ENCODE peak calls at places on chromosomes 12 and 14, in four cellular contexts. R is fibroblast of lung, Q is pancreas, E is tibial artery. V is an unnamed sample.

GRCh38 chr12:3624273-3624672 is 128.6 kb downstream of the CRACR2A start:
- DNase-seq in E (no peak), R (no peak), Q (no peak), V (no peak)

GRCh38 chr14:77059276-77059934 is 30.9 kb upstream of the IRF2BPL start:
- DNase-seq in R (peak; percentile 97), Q (no peak), E (no peak), V (no peak)

GRCh38 chr12:100927825-100928224 is 133.2 kb downstream of the ANO4 start:
- DNase-seq in Q (no peak), R (peak; percentile 80), E (no peak), V (no peak)

GRCh38 chr12:127355061-127355820 is 911.7 kb upstream of the TMEM132C start:
- DNase-seq in Q (no peak), R (peak; percentile 11), E (no peak), V (no peak)

GRCh38 chr12:67909681-67910080 is 79.6 kb upstream of the IFNG-AS1 start:
- DNase-seq in Q (no peak), E (no peak), R (peak; percentile 69), V (no peak)

GRCh38 chr12:75692883-75693282 is 181.5 kb upstream of the KRR1 start:
- DNase-seq in E (no peak), R (peak; percentile 46), Q (no peak), V (no peak)

GRCh38 chr14:32654106-32654505 is 284.6 kb upstream of the NPAS3 start:
- DNase-seq in R (no peak), Q (no peak), E (no peak), V (no peak)

GRCh38 chr12:58819945-58820344 is 100.4 kb downstream of the LRIG3 start:
- DNase-seq in E (no peak), R (peak; percentile 23), Q (no peak), V (no peak)

GRCh38 chr12:90280564-90281058 is 572.0 kb upstream of the ATP2B1 start:
- DNase-seq in E (no peak), R (peak; percentile 64), Q (no peak), V (no peak)

GRCh38 chr14:56659964-56660551 is 80.5 kb downstream of the TMEM260 start:
- DNase-seq in E (no peak), Q (no peak), R (peak; percentile 44), V (no peak)

GRCh38 chr14:40623641-40624040 is 983.0 kb upstream of the LRFN5 start:
- DNase-seq in R (no peak), E (no peak), Q (no peak), V (no peak)

GRCh38 chr14:31154956-31155355 is 52.6 kb downstream of the HECTD1 start:
- DNase-seq in E (no peak), R (peak; percentile 32), Q (no peak), V (no peak)

GRCh38 chr12:52662093-52663006 is 10.3 kb upstream of the KRT2 start:
- DNase-seq in Q (no peak), R (no peak), E (no peak), V (no peak)
- H3K4me1 ChIP-seq in Q (no peaks in the 10 kb centered on the region), R (no peaks in the 10 kb centered on the region), E (no peaks in the 10 kb centered on the region), V (no peaks in the 10 kb centered on the region)

GRCh38 chr14:75650253-75651058 is 10.2 kb downstream of the ERG28 start:
- DNase-seq in R (no peak), E (no peak), Q (no peak), V (no peak)

GRCh38 chr14:75653563-75653962 is 7.1 kb downstream of the ERG28 start:
- DNase-seq in E (no peak), Q (no peak), R (no peak), V (no peak)

GRCh38 chr14:75657331-75657730 is 3.3 kb downstream of the ERG28 start:
- DNase-seq in Q (no peak), E (no peak), R (no peak), V (no peak)

GRCh38 chr14:75655235-75655634 is 5.4 kb downstream of the ERG28 start:
- DNase-seq in E (no peak), Q (no peak), R (no peak), V (no peak)

GRCh38 chr14:75654127-75654732 is 6.4 kb downstream of the ERG28 start:
- DNase-seq in R (peak; percentile 26), Q (peak; percentile 92), E (peak; percentile 86), V (peak; percentile 78)
- H3K27ac ChIP-seq in R (no peak overlapping the region), Q (no peak overlapping the region), E (no peak overlapping the region), V (no peak overlapping the region)

DNA sequence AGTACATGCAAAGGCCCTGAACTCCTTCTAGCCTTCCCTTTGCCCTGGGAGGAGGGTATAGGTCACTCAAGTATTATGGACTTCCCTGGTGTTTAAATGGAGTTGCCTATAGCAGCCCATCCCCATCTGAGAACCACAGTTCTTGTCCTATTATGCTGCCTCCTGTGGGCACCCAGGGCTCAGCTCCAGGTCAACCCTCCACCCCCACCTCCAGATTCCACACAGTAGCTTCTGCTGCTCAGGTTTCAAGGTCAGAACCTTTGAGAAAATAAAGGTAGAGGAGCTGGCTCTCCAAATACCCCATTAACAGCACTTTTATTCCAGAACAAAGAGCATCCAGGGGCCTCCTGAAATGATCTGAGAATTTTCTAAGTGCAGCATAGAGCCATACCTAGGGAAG is 57.4 kb downstream of the ACTN1 start:
- DNase-seq in Q (no peak), R (no peak), E (no peak), V (no peak)
- TF ChIP-seq CTCF in Q (no peak), R (no peak), E (no peak), V (no peak)

GRCh38 chr12:48193623-48194022 is 9.5 kb downstream of the OR10AD1 start:
- DNase-seq in R (no peak), E (no peak), Q (no peak), V (no peak)
- H3K4me1 ChIP-seq in R (peaks cover 2% of the 10 kb centered on the region), E (peaks cover 4% of the 10 kb centered on the region), Q (peaks cover 4% of the 10 kb centered on the region), V (peaks cover 8% of the 10 kb centered on the region)

GRCh38 chr12:1872448-1872847 is 46.0 kb downstream of the CACNA2D4 start:
- DNase-seq in E (no peak), Q (no peak), R (no peak), V (no peak)
- H3K27ac ChIP-seq in E (no peak overlapping the region), Q (no peak overlapping the region), R (no peak overlapping the region), V (no peak overlapping the region)

GRCh38 chr14:54488318-54488645 is 498 bp downstream of the GMFB start:
- DNase-seq in R (no peak), Q (no peak), E (no peak), V (no peak)
- TF ChIP-seq CTCF in R (no peak), Q (no peak), E (peak; percentile 18), V (no peak)

DNA sequence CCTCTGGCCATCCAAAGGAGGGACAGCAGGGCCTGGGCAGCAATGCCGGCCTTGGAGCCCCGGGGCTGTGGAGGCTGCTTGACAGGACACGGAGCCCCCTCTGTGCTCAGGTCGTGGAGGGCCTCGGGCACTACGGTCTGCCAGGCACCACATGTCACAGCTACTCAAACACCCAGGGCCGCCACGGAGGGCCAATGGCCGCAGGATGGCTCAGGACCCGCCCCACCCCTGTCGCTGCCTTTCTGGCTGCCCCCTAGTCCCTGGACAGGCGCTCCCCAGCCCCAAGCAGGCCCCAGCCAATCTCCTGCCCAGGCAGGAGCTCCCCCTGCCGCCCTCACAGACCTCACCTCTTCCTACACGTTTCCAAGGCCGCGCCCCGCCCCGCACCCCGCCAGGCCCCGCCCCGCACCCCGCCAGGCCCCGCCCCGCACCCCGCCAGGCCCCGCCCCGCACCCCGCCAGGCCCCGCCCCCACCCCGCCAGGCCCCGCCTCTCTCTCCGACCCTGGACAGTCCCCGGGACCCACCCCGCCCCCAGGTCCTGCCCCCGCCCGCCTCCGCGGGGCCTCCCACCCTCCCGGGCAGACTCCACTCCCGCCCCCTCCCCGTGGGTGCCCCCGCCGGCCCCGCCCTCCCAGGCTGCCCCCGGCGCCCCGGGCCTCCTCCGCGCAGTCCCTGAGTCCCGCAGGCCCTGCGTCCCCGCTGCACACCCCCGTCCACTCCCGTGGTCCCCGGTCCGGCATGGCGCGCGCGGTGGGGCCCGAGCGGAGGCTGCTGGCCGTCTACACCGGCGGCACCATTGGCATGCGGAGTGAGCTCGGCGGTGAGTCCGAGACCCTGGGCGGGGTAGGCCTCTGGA is at the start of gene ASPG:
- DNase-seq in E (peak; percentile 61), Q (peak; percentile 57), R (no peak), V (no peak)
- H3K4me1 ChIP-seq in E (no peaks in the 10 kb centered on the region), Q (no peaks in the 10 kb centered on the region), R (no peaks in the 10 kb centered on the region), V (peaks cover 31% of the 10 kb centered on the region)

DNA sequence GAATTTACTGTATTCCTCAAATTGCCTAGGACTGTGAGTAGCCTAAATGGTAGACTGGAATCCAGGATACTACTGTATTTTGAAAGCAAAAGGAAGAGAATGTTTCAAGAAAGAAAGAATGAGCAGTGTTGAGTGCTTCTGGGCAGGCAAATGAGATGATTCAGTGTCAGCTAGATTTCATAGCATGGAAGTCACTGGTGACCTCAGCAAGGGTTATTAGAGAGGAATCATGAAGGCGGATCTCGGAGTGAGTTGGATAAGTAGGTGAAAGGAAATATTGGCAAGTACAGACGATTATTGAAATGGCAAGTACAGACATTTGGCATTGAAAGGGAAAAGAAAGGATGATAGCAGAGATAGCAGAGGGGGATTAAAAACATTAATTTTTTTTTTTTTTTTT is 27.1 kb downstream of the VRK1 start:
- DNase-seq in E (no peak), R (peak; percentile 76), Q (no peak), V (no peak)
- H3K27ac ChIP-seq in E (no peak overlapping the region), R (no peak overlapping the region), Q (no peak overlapping the region), V (no peak overlapping the region)

DNA sequence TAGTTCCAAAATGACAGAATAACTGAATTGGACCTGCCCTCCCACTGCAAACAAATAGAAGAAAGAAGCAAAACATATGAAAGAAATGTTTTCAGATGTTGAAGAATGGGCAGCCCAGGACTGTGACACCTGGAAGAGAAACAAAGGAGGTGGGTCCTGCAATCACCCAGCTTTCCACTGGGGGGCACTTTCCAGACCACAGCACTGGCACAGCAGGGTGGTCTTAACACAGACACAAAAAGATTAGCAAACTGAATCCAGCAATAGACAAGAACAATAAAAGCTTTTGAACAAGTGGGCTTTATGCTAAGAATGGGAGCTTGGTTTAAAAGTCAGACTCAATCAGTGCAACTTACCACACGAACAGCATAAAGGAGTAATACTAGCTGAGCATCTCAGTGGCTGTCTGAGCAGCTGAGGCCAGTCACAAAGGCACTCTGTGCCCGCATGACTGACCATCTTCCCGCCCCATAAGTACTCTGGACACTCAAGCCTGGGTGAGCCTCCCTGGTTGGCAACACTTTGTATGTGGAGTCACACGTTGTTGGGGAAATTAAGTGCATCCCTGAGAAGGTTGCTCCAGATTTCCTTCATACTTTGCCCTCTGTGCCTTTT is 27.7 kb downstream of the JKAMP start:
- DNase-seq in R (no peak), E (no peak), Q (no peak), V (no peak)
- TF ChIP-seq CTCF in R (peak; percentile 54), E (peak; percentile 18), Q (no peak), V (peak; percentile 43)

V was measured in heart right ventricle.